ENCODE peak calls at places on chromosome 7, in four cellular contexts. One of them, this sample, is unnamed.
A peak's percentile ranks its signal among the peaks of the same experiment; 100 is the strongest.

GRCh38 chr7:2757361-2757903 is 69.4 kb downstream of the AMZ1 start:
- DNase-seq in aorta: peak; percentile 77
- DNase-seq in endodermal cell: no peak
- DNase-seq in upper lobe of left lung: no peak
- DNase-seq in this sample: no peak

GRCh38 chr7:148772297-148773089 is 73.8 kb downstream of the CUL1 start:
- DNase-seq in upper lobe of left lung: no peak
- DNase-seq in endodermal cell: no peak
- DNase-seq in aorta: no peak
- DNase-seq in this sample: no peak

GRCh38 chr7:41139789-41140188 is 563.1 kb downstream of the INHBA start:
- DNase-seq in endodermal cell: no peak
- DNase-seq in aorta: no peak
- DNase-seq in upper lobe of left lung: no peak
- DNase-seq in this sample: no peak

GRCh38 chr7:8277394-8277982 is 15.5 kb upstream of the ICA1 start:
- DNase-seq in endodermal cell: peak; percentile 52
- DNase-seq in upper lobe of left lung: no peak
- DNase-seq in aorta: no peak
- DNase-seq in this sample: no peak

GRCh38 chr7:139108256-139109187 is 998 bp downstream of the ZC3HAV1 start:
- DNase-seq in aorta: peak; percentile 59
- DNase-seq in upper lobe of left lung: peak; percentile 49
- DNase-seq in endodermal cell: peak; percentile 77
- DNase-seq in this sample: no peak

GRCh38 chr7:1537631-1538412 is 7.3 kb downstream of the MAFK start:
- DNase-seq in endodermal cell: peak; percentile 79
- DNase-seq in aorta: peak; percentile 94
- DNase-seq in upper lobe of left lung: peak; percentile 61
- DNase-seq in this sample: no peak

GRCh38 chr7:76149847-76150691 is 51.6 kb upstream of the SRRM3 start:
- DNase-seq in upper lobe of left lung: no peak
- DNase-seq in endodermal cell: no peak
- DNase-seq in aorta: no peak
- DNase-seq in this sample: no peak

GRCh38 chr7:1569440-1569832 is 396 bp downstream of the PSMG3 start:
- DNase-seq in upper lobe of left lung: no peak
- DNase-seq in endodermal cell: no peak
- DNase-seq in aorta: no peak
- DNase-seq in this sample: no peak

GRCh38 chr7:131196808-131197207 is 130.9 kb upstream of the MKLN1 start:
- DNase-seq in endodermal cell: peak; percentile 64
- DNase-seq in aorta: no peak
- DNase-seq in upper lobe of left lung: no peak
- DNase-seq in this sample: no peak

GRCh38 chr7:2126621-2127020 is 106.1 kb downstream of the MAD1L1 start:
- DNase-seq in endodermal cell: no peak
- DNase-seq in upper lobe of left lung: no peak
- DNase-seq in aorta: no peak
- DNase-seq in this sample: no peak

GRCh38 chr7:81618400-81619014 is 151.3 kb downstream of the HGF start:
- DNase-seq in endodermal cell: no peak
- DNase-seq in upper lobe of left lung: no peak
- DNase-seq in aorta: no peak
- DNase-seq in this sample: no peak

GRCh38 chr7:93331706-93332105 is 99.5 kb downstream of the VPS50 start:
- DNase-seq in upper lobe of left lung: no peak
- DNase-seq in aorta: no peak
- DNase-seq in endodermal cell: no peak
- DNase-seq in this sample: no peak

GRCh38 chr7:52026140-52026539 is 709.5 kb upstream of the COBL start:
- DNase-seq in upper lobe of left lung: no peak
- DNase-seq in aorta: no peak
- DNase-seq in endodermal cell: no peak
- DNase-seq in this sample: no peak

GRCh38 chr7:74542558-74543117 is 88.9 kb downstream of the GTF2IRD1 start:
- DNase-seq in endodermal cell: no peak
- DNase-seq in aorta: no peak
- DNase-seq in upper lobe of left lung: no peak
- DNase-seq in this sample: no peak

GRCh38 chr7:16695621-16696237 is 49.7 kb downstream of the BZW2 start:
- DNase-seq in aorta: no peak
- DNase-seq in upper lobe of left lung: no peak
- DNase-seq in endodermal cell: peak; percentile 73
- DNase-seq in this sample: no peak

GRCh38 chr7:157903715-157904114 is 566.9 kb downstream of the DNAJB6 start:
- DNase-seq in endodermal cell: peak; percentile 48
- DNase-seq in aorta: no peak
- DNase-seq in upper lobe of left lung: no peak
- DNase-seq in this sample: no peak

GRCh38 chr7:105277341-105277740 is 111.4 kb downstream of the SRPK2 start:
- DNase-seq in endodermal cell: no peak
- DNase-seq in aorta: no peak
- DNase-seq in upper lobe of left lung: no peak
- DNase-seq in this sample: no peak

GRCh38 chr7:8176370-8177081 is 85.4 kb downstream of the ICA1 start:
- DNase-seq in endodermal cell: no peak
- DNase-seq in aorta: peak; percentile 45
- DNase-seq in upper lobe of left lung: peak; percentile 35
- DNase-seq in this sample: peak; percentile 57

GRCh38 chr7:30648744-30649540 is 33.3 kb downstream of the CRHR2 start:
- DNase-seq in aorta: no peak
- DNase-seq in endodermal cell: no peak
- DNase-seq in upper lobe of left lung: no peak
- DNase-seq in this sample: no peak

GRCh38 chr7:70316745-70317144 is 718.5 kb downstream of the AUTS2 start:
- DNase-seq in upper lobe of left lung: no peak
- DNase-seq in endodermal cell: no peak
- DNase-seq in aorta: no peak
- DNase-seq in this sample: no peak

DNA sequence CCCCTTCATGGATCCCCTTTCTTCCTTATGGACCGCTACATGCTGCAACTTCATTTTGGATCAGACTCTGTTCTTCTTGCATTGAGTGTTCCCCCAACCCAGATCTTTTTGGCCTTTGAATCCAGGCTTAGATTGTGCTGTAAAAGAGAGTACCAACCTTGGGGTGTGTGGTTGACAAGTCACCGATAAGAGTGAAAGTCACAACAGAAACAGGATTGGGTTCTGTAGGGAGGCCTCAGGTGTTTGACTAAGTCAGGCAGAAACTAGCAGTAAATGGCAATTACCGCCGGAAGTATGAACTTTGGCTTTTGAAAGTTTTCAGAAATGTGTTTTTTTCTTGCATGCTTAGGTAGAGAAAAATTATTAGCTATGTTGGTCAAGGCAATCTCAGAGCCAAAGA is 89.3 kb downstream of the TMEM106B start:
- DNase-seq in aorta: no peak
- DNase-seq in endodermal cell: no peak
- DNase-seq in upper lobe of left lung: no peak
- DNase-seq in this sample: no peak
- H3K9me3 ChIP-seq in aorta: peaks cover 4% of the 10 kb centered on the region
- H3K9me3 ChIP-seq in endodermal cell: no peaks in the 10 kb centered on the region
- H3K9me3 ChIP-seq in upper lobe of left lung: no peaks in the 10 kb centered on the region
- H3K9me3 ChIP-seq in this sample: no peaks in the 10 kb centered on the region

DNA sequence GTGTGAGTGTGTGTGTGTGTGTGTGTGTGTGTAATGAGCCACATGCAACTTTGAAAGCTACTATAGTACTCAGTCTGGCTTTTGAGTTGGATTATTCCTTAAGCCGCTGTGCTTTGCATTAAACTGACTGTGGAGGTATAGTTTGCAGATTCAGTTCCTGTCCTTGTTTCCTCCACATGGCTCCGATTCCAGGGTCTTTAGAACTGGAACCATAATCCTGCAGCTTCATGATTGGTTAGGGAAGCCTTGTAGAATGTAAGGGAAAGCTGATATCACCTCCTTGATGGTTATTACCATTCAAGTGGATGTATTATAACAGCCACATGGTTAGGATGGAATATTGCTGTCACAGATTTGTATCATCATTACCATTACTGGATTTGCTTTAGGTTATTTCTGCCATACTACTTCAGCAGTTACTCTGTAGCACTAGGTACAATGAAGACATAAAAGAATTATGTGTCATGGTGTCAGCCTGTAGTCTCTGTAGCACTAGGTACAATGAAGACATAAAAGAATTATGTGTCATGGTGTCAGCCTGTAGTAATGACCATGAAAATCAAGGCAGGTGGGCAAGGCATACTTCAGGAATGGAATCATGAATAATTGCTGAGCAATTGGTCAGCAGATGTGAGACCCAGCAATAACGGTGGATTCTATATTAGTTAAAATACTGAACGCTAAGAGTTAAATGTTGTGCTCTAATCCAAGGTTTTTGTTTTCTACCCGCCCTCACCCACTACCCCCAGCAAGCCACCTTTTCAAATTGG is 275.1 kb upstream of the FZD1 start:
- DNase-seq in aorta: no peak
- DNase-seq in upper lobe of left lung: no peak
- DNase-seq in endodermal cell: no peak
- DNase-seq in this sample: no peak
- H3K27ac ChIP-seq in aorta: no peak overlapping the region
- H3K27ac ChIP-seq in upper lobe of left lung: no peak overlapping the region
- H3K27ac ChIP-seq in endodermal cell: no peak overlapping the region
- H3K27ac ChIP-seq in this sample: no peak overlapping the region

DNA sequence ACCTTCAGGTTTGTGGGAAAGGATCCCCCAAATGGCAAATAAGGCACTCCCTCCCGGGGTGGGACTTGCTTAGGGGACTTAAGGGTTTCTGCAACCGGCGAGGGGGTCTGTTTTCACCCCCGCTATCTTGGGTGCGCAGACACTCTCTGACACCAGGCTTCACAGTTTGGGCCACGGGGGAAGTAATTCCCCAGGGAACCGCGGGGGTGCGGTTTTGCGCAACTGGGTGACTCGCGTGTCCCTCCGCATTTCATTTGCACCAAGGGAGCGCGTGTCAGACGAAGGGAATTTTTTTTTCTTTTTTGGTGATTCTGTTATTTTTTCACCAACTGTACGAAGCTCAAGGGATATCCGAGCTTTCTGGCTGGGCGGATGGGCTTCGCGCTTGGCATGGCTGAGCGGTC is 1.7 kb downstream of the GRM8 start:
- DNase-seq in aorta: no peak
- DNase-seq in endodermal cell: peak; percentile 52
- DNase-seq in upper lobe of left lung: no peak
- DNase-seq in this sample: no peak
- H3K27me3 ChIP-seq in aorta: no peaks in the 10 kb centered on the region
- H3K27me3 ChIP-seq in endodermal cell: peaks cover 80% of the 10 kb centered on the region
- H3K27me3 ChIP-seq in upper lobe of left lung: peaks cover 32% of the 10 kb centered on the region
- H3K27me3 ChIP-seq in this sample: peaks cover 79% of the 10 kb centered on the region

DNA sequence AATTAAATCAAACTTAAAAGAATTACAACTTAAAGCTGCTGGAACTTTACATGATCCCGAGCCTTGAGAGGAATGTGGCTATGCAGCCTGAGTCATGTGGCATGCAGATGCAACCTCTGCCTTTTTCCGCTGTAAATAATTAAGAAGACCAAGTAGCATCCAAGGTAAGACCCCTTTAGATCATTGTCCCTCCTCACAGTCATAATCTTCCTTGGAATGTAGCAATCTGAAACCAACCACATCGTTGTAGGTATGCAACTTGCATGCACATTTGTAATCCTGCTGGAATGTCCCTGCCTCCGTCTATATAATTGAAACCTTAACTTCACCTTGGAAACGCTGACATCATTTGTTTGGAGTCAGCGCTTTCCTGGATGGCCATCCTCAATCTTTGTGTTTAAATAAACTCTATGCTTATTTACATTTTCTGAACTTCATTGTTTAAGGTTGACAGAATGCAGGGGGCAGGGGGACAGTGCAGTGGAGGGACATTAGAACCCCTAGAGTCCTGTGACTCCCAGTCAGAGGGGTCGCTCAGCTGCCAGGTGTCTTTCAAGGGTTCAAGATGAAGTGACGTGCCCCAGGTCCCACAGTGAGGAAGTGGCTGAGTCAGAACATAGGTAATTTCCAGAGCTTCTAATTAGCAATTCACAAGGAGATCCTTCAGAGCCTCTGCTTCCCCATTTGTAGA is 110.7 kb downstream of the RALA start:
- DNase-seq in upper lobe of left lung: no peak
- DNase-seq in aorta: no peak
- DNase-seq in endodermal cell: peak; percentile 75
- DNase-seq in this sample: no peak
- H3K9me3 ChIP-seq in upper lobe of left lung: no peaks in the 10 kb centered on the region
- H3K9me3 ChIP-seq in aorta: no peaks in the 10 kb centered on the region
- H3K9me3 ChIP-seq in endodermal cell: no peaks in the 10 kb centered on the region
- H3K9me3 ChIP-seq in this sample: no peaks in the 10 kb centered on the region

DNA sequence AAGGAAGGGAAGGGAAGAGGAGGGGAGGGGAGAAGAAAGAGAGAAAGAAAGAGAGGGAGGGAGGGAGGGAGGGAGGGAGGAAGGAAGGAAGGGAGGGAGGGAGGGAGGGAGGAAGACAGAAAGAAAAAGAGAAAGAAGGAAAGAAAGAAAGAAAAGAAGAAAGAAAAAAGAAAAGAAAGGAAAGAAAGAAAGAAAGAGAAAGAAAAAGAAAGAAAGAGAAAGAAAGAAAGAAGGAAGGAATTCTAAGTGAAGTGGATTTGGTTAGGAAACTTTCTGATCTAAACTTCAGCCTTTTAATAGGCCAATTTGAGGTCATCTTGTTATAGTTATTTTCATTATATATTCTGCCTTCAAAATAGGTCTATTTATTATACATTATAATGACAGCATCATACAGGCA is 4.3 kb downstream of the CAV2 start:
- DNase-seq in endodermal cell: no peak
- DNase-seq in upper lobe of left lung: no peak
- DNase-seq in aorta: no peak
- DNase-seq in this sample: no peak
- H3K27ac ChIP-seq in endodermal cell: no peak overlapping the region
- H3K27ac ChIP-seq in upper lobe of left lung: peak overlapping the region; percentile 99
- H3K27ac ChIP-seq in aorta: no peak overlapping the region
- H3K27ac ChIP-seq in this sample: no peak overlapping the region

DNA sequence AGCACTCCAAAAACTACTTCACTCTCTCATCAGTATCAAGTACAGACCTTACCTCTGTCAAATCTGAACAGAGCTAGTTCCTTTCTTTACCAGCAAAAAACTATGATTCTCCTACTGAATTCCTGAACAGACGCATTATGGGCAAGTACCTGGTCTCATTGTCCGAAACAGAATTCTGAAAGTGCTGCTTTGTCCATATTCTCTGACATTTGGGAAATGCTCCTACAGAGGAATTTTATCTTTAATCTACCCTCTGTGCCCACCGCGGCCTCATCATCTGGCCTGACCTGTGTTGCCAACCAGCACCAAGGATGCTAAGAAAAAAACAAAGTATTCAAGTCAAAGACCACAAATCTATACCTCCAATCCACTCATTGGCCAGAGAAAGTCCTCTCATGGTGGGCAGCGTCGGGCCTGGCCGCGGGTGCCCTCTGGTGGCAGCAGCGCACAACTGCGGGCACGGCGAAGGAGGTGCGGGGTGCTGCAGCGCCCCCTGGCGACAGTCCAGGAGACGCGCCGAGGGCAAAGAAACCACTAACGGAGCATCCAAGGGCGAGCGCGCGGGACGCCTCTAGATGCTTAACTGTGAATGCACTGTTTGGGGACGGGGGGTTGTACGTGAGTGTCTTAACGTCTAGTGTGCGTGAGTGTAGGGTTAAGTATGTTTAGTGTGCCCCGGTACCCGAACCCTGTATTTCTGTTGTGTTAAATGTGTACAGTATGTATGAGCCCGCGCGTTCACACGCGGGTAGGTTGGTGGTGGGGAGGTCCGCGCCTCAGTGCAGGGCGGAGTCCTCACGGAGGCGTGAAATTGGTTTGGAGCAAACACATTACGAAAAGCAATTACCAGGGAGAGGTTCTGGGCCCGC is 5.0 kb upstream of the GBX1 start:
- DNase-seq in aorta: peak; percentile 79
- DNase-seq in endodermal cell: peak; percentile 93
- DNase-seq in upper lobe of left lung: peak; percentile 90
- DNase-seq in this sample: peak; percentile 68
- H3K27me3 ChIP-seq in aorta: no peaks in the 10 kb centered on the region
- H3K27me3 ChIP-seq in endodermal cell: peaks cover 59% of the 10 kb centered on the region
- H3K27me3 ChIP-seq in upper lobe of left lung: peaks cover 16% of the 10 kb centered on the region
- H3K27me3 ChIP-seq in this sample: peaks cover 21% of the 10 kb centered on the region